ENCODE peak calls at places on chromosome 11, in eight cellular contexts. A is B cell, M is H9, P is nephron progenitor cell, L is NCI-H2171 treated with DMSO at 0.1 percent for 48 hours, B is amygdala, X is NCI-H1092, T is Calu3. F is an unnamed sample.

GRCh38 chr11:70070736-70071135 is 7.4 kb upstream of the ANO1 start:
- DNase-seq in B (no peak), A (peak), T (no peak), L (no peak), X (no peak), P (no peak), M (peak), F (no peak)

GRCh38 chr11:46001427-46002049 is 79.1 kb downstream of the LARGE2 start:
- DNase-seq in X (no peak), M (peak), B (no peak), T (no peak), P (no peak), L (no peak), A (no peak), F (no peak)

GRCh38 chr11:108697872-108698473 is 33.1 kb downstream of the DDX10 start:
- DNase-seq in X (peak), M (peak), T (peak), P (peak), B (no peak), A (peak), L (peak), F (peak)

GRCh38 chr11:88303037-88303436 is 34.5 kb downstream of the CTSC start:
- DNase-seq in T (no peak), P (no peak), M (no peak), B (no peak), L (no peak), X (no peak), A (no peak), F (no peak)

GRCh38 chr11:78834886-78835285 is 260.2 kb upstream of the NARS2 start:
- DNase-seq in X (no peak), T (no peak), M (no peak), B (no peak), L (no peak), A (no peak), P (no peak), F (no peak)

GRCh38 chr11:11430431-11430830 is 77.4 kb upstream of the CSNK2A3 start:
- DNase-seq in L (no peak), B (no peak), P (no peak), M (no peak), T (no peak), A (no peak), X (no peak), F (no peak)

GRCh38 chr11:506238-506949 is 648 bp downstream of the RNH1 start:
- DNase-seq in B (peak), L (peak), T (peak), A (peak), P (peak), X (peak), M (peak), F (peak)

GRCh38 chr11:2582436-2582931 is 117.3 kb downstream of the KCNQ1OT1 start:
- DNase-seq in L (no peak), B (no peak), X (no peak), A (peak), M (peak), T (no peak), P (no peak), F (no peak)

GRCh38 chr11:95398437-95399112 is 167.6 kb upstream of the SESN3 start:
- DNase-seq in P (no peak), M (no peak), X (no peak), A (no peak), B (no peak), T (no peak), L (no peak), F (no peak)

GRCh38 chr11:57778318-57779037 is 16.9 kb downstream of the CTNND1 start:
- DNase-seq in T (peak), A (no peak), X (no peak), L (peak), P (peak), B (peak), M (peak), F (peak)

F was measured in anterior cingulate cortex.